ENCODE peak calls at places on chromosomes 2 and 18, in four cellular contexts. V is right lobe of liver, W is tibial artery, I is OCI-LY7. L is an unnamed sample.

GRCh38 chr18:23053756-23054457 is 81.4 kb upstream of the CABLES1 start:
- DNase-seq in V (no peak), W (peak; percentile 63), I (no peak), L (no peak)

GRCh38 chr2:23386422-23387220 is 1.6 kb downstream of the KLHL29 start:
- DNase-seq in V (peak; percentile 57), W (peak; percentile 73), I (no peak), L (peak; percentile 78)

GRCh38 chr2:20599861-20600461 is 50.9 kb downstream of the HS1BP3 start:
- DNase-seq in V (peak; percentile 47), W (peak; percentile 66), I (no peak), L (no peak)

GRCh38 chr2:221818569-221818968 is 246.5 kb upstream of the EPHA4 start:
- DNase-seq in V (no peak), W (no peak), I (no peak), L (no peak)

GRCh38 chr2:170966648-170967396 is 37.8 kb downstream of the GORASP2 start:
- DNase-seq in V (peak; percentile 69), W (no peak), I (no peak), L (no peak)

GRCh38 chr18:73717570-73717969 is 430.1 kb downstream of the FBXO15 start:
- DNase-seq in V (no peak), W (no peak), I (no peak), L (no peak)

GRCh38 chr2:241198381-241199282 is 10.2 kb downstream of the ANO7 start:
- DNase-seq in V (no peak), W (no peak), I (no peak), L (no peak)

GRCh38 chr18:31206787-31207381 is 44.2 kb upstream of the DSC1 start:
- DNase-seq in V (no peak), W (peak; percentile 84), I (no peak), L (peak; percentile 86)

GRCh38 chr18:2147866-2148265 is 423.4 kb downstream of the METTL4 start:
- DNase-seq in V (no peak), W (peak; percentile 61), I (no peak), L (no peak)

GRCh38 chr2:48398285-48399135 is 131.4 kb upstream of the STON1 start:
- DNase-seq in V (no peak), W (no peak), I (no peak), L (no peak)

GRCh38 chr2:238601433-238602222 is 174.9 kb downstream of the ASB1 start:
- DNase-seq in V (no peak), W (peak; percentile 65), I (no peak), L (no peak)

GRCh38 chr2:208595386-208596275 is 189.0 kb downstream of the PTH2R start:
- DNase-seq in V (no peak), W (no peak), I (no peak), L (no peak)

GRCh38 chr18:42045346-42045745 is 90.3 kb downstream of the PIK3C3 start:
- DNase-seq in V (no peak), W (no peak), I (no peak), L (no peak)

GRCh38 chr18:79458131-79458838 is 62.6 kb downstream of the NFATC1 start:
- DNase-seq in V (no peak), W (peak; percentile 86), I (no peak), L (peak; percentile 54)

GRCh38 chr2:240820014-240820606 is at the start of gene KIF1A:
- DNase-seq in V (no peak), W (no peak), I (no peak), L (peak; percentile 74)

GRCh38 chr2:53569957-53570727 is 197.5 kb upstream of the CHAC2 start:
- DNase-seq in V (no peak), W (no peak), I (no peak), L (peak; percentile 59)

GRCh38 chr18:23580677-23581367 is 5.5 kb downstream of the NPC1 start:
- DNase-seq in V (no peak), W (no peak), I (no peak), L (no peak)

GRCh38 chr2:169513926-169514325 is 4.4 kb downstream of the KLHL41 start:
- DNase-seq in V (no peak), W (no peak), I (no peak), L (no peak)

GRCh38 chr18:40875101-40875500 is 1079.9 kb upstream of the PIK3C3 start:
- DNase-seq in V (no peak), W (no peak), I (no peak), L (no peak)

GRCh38 chr2:47249427-47249826 is 94.3 kb upstream of the STPG4 start:
- DNase-seq in V (no peak), W (no peak), I (no peak), L (no peak)

GRCh38 chr2:3517948-3518495 is 1.3 kb downstream of the ADI1 start:
- DNase-seq in V (no peak), W (no peak), I (no peak), L (no peak)

GRCh38 chr2:96024336-96025106 is 10.2 kb downstream of the GPAT2 start:
- DNase-seq in V (no peak), W (no peak), I (no peak), L (no peak)

GRCh38 chr18:69817335-69817935 is 130.2 kb downstream of the CD226 start:
- DNase-seq in V (no peak), W (no peak), I (no peak), L (no peak)

GRCh38 chr2:25912851-25913695 is 34.8 kb upstream of the ASXL2 start:
- DNase-seq in V (no peak), W (no peak), I (no peak), L (no peak)
- H3K9me3 ChIP-seq in V (no peaks in the 10 kb centered on the region), W (no peaks in the 10 kb centered on the region), I (no peaks in the 10 kb centered on the region), L (no peaks in the 10 kb centered on the region)

DNA sequence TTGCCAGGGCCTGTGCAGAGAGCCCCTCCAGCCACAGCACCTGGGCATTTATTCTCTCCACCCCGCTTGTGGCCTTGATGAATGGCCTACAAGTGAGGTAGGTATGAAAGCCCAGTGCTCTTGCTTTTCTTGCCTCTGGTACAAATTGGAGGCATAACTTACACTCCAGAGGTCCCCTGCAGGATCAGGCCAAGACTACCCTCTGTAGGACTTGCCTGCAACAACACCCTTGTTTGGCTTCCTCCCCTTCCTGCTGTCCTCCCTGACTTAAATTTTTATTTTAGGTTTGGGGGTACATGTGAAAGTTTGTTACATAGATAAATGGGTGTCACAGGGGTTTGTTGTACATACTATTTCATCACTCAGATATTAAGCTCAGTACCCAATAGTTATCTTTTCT is 95.7 kb downstream of the CDC42EP3 start:
- DNase-seq in V (no peak), W (no peak), I (no peak), L (no peak)
- TF ChIP-seq CTCF in V (no peak), W (no peak), I (no peak), L (no peak)

GRCh38 chr2:191070276-191070675 is 56.3 kb upstream of the STAT1 start:
- DNase-seq in V (no peak), W (no peak), I (no peak), L (no peak)
- H3K27ac ChIP-seq in V (no peak overlapping the region), W (no peak overlapping the region), I (no peak overlapping the region), L (no peak overlapping the region)

GRCh38 chr2:6845312-6845711 is 20.4 kb downstream of the CMPK2 start:
- DNase-seq in V (no peak), W (no peak), I (peak; percentile 61), L (no peak)
- H3K9me3 ChIP-seq in V (peaks cover 8% of the 10 kb centered on the region), W (peaks cover 10% of the 10 kb centered on the region), I (peaks cover 29% of the 10 kb centered on the region), L (no peaks in the 10 kb centered on the region)

GRCh38 chr2:117776888-117777287 is 37.6 kb upstream of the DDX18 start:
- DNase-seq in V (no peak), W (no peak), I (no peak), L (no peak)

GRCh38 chr2:117774716-117775115 is 39.8 kb upstream of the DDX18 start:
- DNase-seq in V (no peak), W (no peak), I (no peak), L (no peak)

GRCh38 chr2:117770696-117771095 is 43.8 kb upstream of the DDX18 start:
- DNase-seq in V (no peak), W (no peak), I (no peak), L (no peak)

GRCh38 chr2:117775820-117776219 is 38.7 kb upstream of the DDX18 start:
- DNase-seq in V (no peak), W (no peak), I (no peak), L (no peak)

GRCh38 chr2:117771969-117772630 is 42.4 kb upstream of the DDX18 start:
- DNase-seq in V (no peak), W (no peak), I (peak; percentile 29), L (no peak)
- TF ChIP-seq CTCF in V (peak; percentile 47), W (no peak), I (peak; percentile 78), L (peak; percentile 11)

DNA sequence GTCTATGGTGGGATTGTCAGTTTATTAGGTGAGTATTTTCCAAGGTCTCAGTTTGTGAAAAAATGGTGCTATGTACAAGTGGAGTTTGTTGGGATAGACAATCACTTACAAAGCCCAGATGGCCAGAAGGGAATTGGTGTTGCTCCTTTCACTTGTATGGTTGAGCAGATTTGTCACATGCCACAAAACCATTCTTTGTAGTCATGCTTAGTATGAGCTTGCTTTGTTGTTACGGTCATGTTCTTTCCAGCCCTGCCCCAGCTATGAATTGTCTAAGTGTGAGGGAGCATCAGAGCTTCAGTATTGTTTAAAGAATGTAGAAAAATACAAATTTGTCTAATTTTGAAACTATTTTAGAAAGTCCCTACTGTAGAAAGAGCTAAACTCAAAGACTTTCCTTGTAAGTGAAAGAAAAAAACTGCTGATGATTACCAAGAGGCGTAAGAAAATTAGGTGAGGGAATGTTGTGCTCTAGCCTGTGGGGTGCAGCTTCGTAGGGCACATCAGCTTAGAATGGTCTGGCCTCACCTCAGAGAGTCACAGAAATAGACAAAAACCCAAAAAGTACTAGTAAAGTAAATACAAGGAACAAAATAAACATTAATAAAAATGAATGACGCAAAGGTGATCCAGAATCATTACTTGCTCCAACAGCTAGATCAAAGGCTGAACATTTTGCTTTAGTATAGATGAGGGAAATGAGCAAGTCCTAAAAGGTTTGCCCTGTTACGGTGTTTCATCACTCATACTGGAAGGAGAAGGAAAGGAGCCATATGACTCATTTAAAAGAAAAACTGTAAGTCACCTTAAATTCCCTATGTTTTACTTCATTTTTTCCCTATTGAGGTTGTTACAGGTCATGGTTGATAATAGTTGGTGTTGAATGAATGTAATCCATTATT is 9.2 kb downstream of the TGIF1 start:
- DNase-seq in V (no peak), W (no peak), I (no peak), L (no peak)
- H3K27ac ChIP-seq in V (peak overlapping the region; percentile 16), W (no peak overlapping the region), I (no peak overlapping the region), L (no peak overlapping the region)

GRCh38 chr2:173854840-173855239 is 110.3 kb downstream of the SP3 start:
- DNase-seq in V (no peak), W (no peak), I (no peak), L (no peak)
- H3K9me3 ChIP-seq in V (no peaks in the 10 kb centered on the region), W (no peaks in the 10 kb centered on the region), I (no peaks in the 10 kb centered on the region), L (no peaks in the 10 kb centered on the region)

GRCh38 chr18:25230658-25231326 is 121.2 kb downstream of the ZNF521 start:
- DNase-seq in V (no peak), W (peak; percentile 90), I (no peak), L (no peak)

GRCh38 chr18:25229858-25230257 is 122.1 kb downstream of the ZNF521 start:
- DNase-seq in V (no peak), W (no peak), I (no peak), L (no peak)

GRCh38 chr18:25231327-25231691 is 120.7 kb downstream of the ZNF521 start:
- DNase-seq in V (no peak), W (no peak), I (no peak), L (no peak)

GRCh38 chr18:25229080-25229479 is 122.9 kb downstream of the ZNF521 start:
- DNase-seq in V (no peak), W (no peak), I (no peak), L (no peak)

DNA sequence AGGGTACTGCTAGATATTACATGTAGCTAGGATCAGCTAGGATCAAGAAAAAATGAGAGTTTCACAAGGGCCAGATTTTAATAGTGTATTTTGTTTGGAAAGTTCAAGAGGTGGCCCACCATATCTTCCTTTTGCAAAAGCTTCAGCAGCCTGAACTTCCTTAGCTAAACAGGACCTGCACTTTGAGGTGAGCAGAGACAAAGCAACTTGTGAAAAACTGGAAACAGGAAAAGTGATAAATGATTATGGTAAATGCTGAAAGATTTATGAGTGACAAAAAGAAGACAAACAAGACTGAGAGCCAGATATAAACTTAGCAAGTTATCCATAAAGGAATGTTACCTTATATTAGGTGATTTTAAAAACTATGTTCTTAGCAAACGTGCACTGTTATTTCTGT is 123.6 kb downstream of the ZNF521 start:
- DNase-seq in V (no peak), W (no peak), I (no peak), L (no peak)
- TF ChIP-seq CTCF in V (no peak), W (no peak), I (no peak), L (no peak)

L was measured in pancreas.